ENCODE peak calls at places on chromosomes 12 and 14, in four cellular contexts. R, K, B and V are unnamed samples.

GRCh38 chr14:23601845-23602180 is 23.2 kb upstream of the JPH4 start:
- DNase-seq in R (no peak), B (no peak), K (no peak), V (peak)

GRCh38 chr12:25503666-25504065 is 49.4 kb downstream of the LMNTD1 start:
- DNase-seq in B (no peak), K (no peak), R (no peak), V (no peak)

GRCh38 chr12:97752129-97752528 is 289.5 kb downstream of the RMST start:
- DNase-seq in K (no peak), R (no peak), B (no peak), V (no peak)

GRCh38 chr12:115599251-115599811 is 678.2 kb downstream of the MED13L start:
- DNase-seq in R (no peak), K (peak), B (peak), V (no peak)

GRCh38 chr12:28527631-28528249 is 337.5 kb downstream of the CCDC91 start:
- DNase-seq in R (no peak), B (no peak), K (no peak), V (no peak)

GRCh38 chr12:81261508-81262207 is 183.8 kb downstream of the ACSS3 start:
- DNase-seq in R (no peak), B (no peak), K (peak), V (no peak)

GRCh38 chr14:64698899-64699298 is 5.3 kb upstream of the PLEKHG3 start:
- DNase-seq in R (peak), B (no peak), K (no peak), V (no peak)

GRCh38 chr14:90382491-90383125 is 14.2 kb upstream of the CALM1 start:
- DNase-seq in R (peak), B (peak), K (peak), V (no peak)

GRCh38 chr14:98993818-98994217 is 278.2 kb downstream of the BCL11B start:
- DNase-seq in R (no peak), B (no peak), K (no peak), V (peak)

GRCh38 chr14:102539544-102540309 is 30.2 kb upstream of the ANKRD9 start:
- DNase-seq in R (no peak), K (peak), B (no peak), V (no peak)

GRCh38 chr12:131381716-131382430 is 329.0 kb upstream of the SFSWAP start:
- DNase-seq in B (no peak), R (peak), K (no peak), V (peak)

GRCh38 chr14:26841361-26841760 is 243.5 kb upstream of the NOVA1 start:
- DNase-seq in R (no peak), K (peak), B (no peak), V (no peak)

GRCh38 chr12:39341179-39341578 is 101.7 kb downstream of the KIF21A start:
- DNase-seq in B (no peak), R (no peak), K (peak), V (no peak)

GRCh38 chr14:52240623-52241022 is 26.9 kb upstream of the PTGDR start:
- DNase-seq in K (no peak), R (no peak), B (no peak), V (no peak)

GRCh38 chr12:15963271-15963670 is 52.1 kb downstream of the DERA start:
- DNase-seq in B (no peak), R (no peak), K (no peak), V (no peak)

GRCh38 chr12:59657266-59657665 is 61.4 kb downstream of the SLC16A7 start:
- DNase-seq in K (peak), R (no peak), B (no peak), V (no peak)

GRCh38 chr14:71538949-71539659 is 393.1 kb upstream of the RGS6 start:
- DNase-seq in K (peak), B (no peak), R (no peak), V (no peak)

GRCh38 chr14:58703149-58703509 is 65.4 kb downstream of the DACT1 start:
- DNase-seq in R (no peak), B (no peak), K (peak), V (no peak)

GRCh38 chr14:43651185-43651787 is 855.8 kb downstream of the FSCB start:
- DNase-seq in B (no peak), R (no peak), K (no peak), V (no peak)

GRCh38 chr12:114783176-114783575 is 99.2 kb upstream of the TBX3 start:
- DNase-seq in K (no peak), R (no peak), B (no peak), V (no peak)

GRCh38 chr14:103623883-103624482 is 5.0 kb upstream of the KLC1 start:
- DNase-seq in K (no peak), B (no peak), R (no peak), V (no peak)

GRCh38 chr14:66650491-66650911 is 142.6 kb downstream of the GPHN start:
- DNase-seq in K (peak), R (no peak), B (no peak), V (no peak)

GRCh38 chr12:28065889-28066630 is 93.5 kb upstream of the PTHLH start:
- DNase-seq in B (no peak), R (no peak), K (no peak), V (no peak)

GRCh38 chr12:112191840-112192321 is 66.5 kb downstream of the TRAFD1 start:
- DNase-seq in R (no peak), K (no peak), B (no peak), V (no peak)

GRCh38 chr12:104695453-104696148 is 238.9 kb downstream of the CHST11 start:
- DNase-seq in R (no peak), K (peak), B (no peak), V (no peak)

GRCh38 chr14:70887207-70888150 is 19.8 kb upstream of the PCNX1 start:
- DNase-seq in B (no peak), K (peak), R (no peak), V (no peak)

GRCh38 chr14:72111921-72112320 is 179.7 kb downstream of the RGS6 start:
- DNase-seq in B (no peak), K (no peak), R (no peak), V (no peak)

GRCh38 chr12:34299802-34300193 is 277.5 kb downstream of the ALG10 start:
- DNase-seq in K (no peak), R (no peak), B (no peak), V (no peak)

GRCh38 chr12:15563683-15564082 is 225.5 kb downstream of the EPS8 start:
- DNase-seq in K (peak), B (no peak), R (no peak), V (no peak)

GRCh38 chr12:3035171-3035570 is 42.0 kb upstream of the TSPAN9 start:
- DNase-seq in B (no peak), R (no peak), K (peak), V (no peak)

GRCh38 chr14:97687944-97688625 is 890.9 kb downstream of the VRK1 start:
- DNase-seq in K (no peak), B (no peak), R (no peak), V (no peak)

GRCh38 chr12:103997277-103997900 is 31.7 kb downstream of the TDG start:
- DNase-seq in B (no peak), R (no peak), K (no peak), V (no peak)

GRCh38 chr12:25972783-25973182 is 14.3 kb downstream of the RASSF8 start:
- DNase-seq in R (no peak), K (peak), B (no peak), V (no peak)

GRCh38 chr12:103811791-103812190 is 29.2 kb downstream of the NT5DC3 start:
- DNase-seq in R (no peak), K (no peak), B (no peak), V (no peak)

GRCh38 chr14:99522457-99522891 is 41.3 kb downstream of the CCNK start:
- DNase-seq in K (peak), R (no peak), B (no peak), V (no peak)

GRCh38 chr14:74952697-74953484 is 2.5 kb downstream of the PGF start:
- DNase-seq in B (no peak), R (no peak), K (no peak), V (no peak)
- TF ChIP-seq CTCF in B (no peak), R (no peak), K (no peak), V (no peak)

GRCh38 chr12:48934312-48934706 is 9.0 kb upstream of the FKBP11 start:
- DNase-seq in K (peak), R (no peak), B (no peak), V (no peak)
- TF ChIP-seq CTCF in K (peak), R (no peak), B (peak), V (peak)

DNA sequence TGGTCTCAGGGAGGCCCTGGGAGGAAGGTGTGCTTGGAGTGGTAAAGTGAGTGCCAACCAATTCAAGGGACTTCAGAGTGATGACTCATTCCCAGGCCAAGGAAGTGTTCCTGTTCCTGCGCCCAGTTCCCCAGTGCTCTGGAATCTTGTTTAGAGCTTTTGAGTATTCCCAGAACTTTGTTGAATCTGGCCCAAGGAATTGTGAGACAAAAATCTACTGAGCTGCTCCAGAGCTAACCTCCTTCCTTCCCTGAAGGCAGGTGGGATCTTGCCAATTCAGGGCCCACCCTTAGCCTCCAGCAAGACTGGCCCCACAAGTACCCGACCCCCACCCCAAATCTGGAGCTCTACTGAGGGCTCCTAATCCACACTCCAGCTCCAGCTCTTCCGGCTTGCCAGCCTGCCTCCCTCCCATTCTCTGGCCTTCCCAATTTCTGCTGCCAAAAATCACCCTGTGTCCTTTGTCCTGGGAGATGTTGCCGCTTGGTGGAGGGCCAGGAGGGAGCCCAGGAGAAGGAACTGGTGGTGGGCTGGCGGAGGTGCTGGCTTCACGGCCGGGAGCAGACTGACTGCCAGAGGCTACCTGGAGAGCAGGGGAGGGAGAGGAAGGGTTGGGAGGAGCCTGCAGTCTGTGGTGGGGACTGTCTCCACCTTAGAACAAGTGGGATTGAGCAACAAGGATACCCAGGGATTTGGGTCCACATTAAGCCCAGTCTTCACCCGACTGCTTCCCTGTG is 2.0 kb upstream of the ATN1 start:
- DNase-seq in K (peak), R (peak), B (no peak), V (no peak)
- TF ChIP-seq CTCF in K (no peak), R (no peak), B (no peak), V (no peak)

DNA sequence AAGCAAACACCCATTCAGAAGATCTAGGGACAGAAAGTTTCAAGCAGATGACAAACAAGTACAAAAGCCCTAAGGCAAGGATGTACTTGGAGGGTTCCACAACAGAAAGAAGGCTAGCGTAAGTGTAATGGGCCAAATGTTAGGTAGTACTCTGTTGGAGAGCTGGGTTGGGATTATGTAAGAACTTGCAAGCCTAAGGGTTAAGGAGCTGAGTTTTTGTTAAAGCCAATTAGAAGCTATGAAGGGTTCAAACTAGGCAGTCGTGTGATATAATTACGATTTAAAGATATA is 41.4 kb downstream of the HECTD1 start:
- DNase-seq in B (no peak), R (no peak), K (peak), V (no peak)
- TF ChIP-seq CTCF in B (no peak), R (no peak), K (no peak), V (no peak)